ENCODE peak calls at places on chromosomes 12 and 14, in seven cellular contexts. F, J, R, L, O, X and H are unnamed samples.
A peak's percentile ranks its signal among the peaks of the same experiment; 100 is the strongest.

GRCh38 chr14:37090026-37090425 is 82.4 kb downstream of the SLC25A21 start:
- DNase-seq in R (no peak), X (no peak), O (no peak), J (no peak), L (peak; percentile 7), F (no peak), H (no peak)

GRCh38 chr12:11535127-11535526 is 114.3 kb upstream of the ETV6 start:
- DNase-seq in O (no peak), J (no peak), X (no peak), R (no peak), F (no peak), L (no peak), H (no peak)

GRCh38 chr14:23402296-23403138 is 5.6 kb downstream of the MYH6 start:
- DNase-seq in X (no peak), O (peak; percentile 31), J (no peak), L (peak; percentile 13), F (peak; percentile 26), R (no peak), H (no peak)

GRCh38 chr14:89359477-89360222 is 57.4 kb downstream of the FOXN3 start:
- DNase-seq in L (peak; percentile 22), R (no peak), X (no peak), F (no peak), J (no peak), O (no peak), H (no peak)

GRCh38 chr12:76037130-76038105 is 5.8 kb upstream of the PHLDA1 start:
- DNase-seq in X (peak; percentile 34), L (peak; percentile 89), F (peak; percentile 84), R (no peak), O (peak; percentile 80), J (peak; percentile 20), H (peak; percentile 80)

GRCh38 chr14:101879212-101880015 is 85.0 kb upstream of the DYNC1H1 start:
- DNase-seq in L (no peak), O (no peak), R (no peak), X (no peak), F (no peak), J (no peak), H (no peak)

GRCh38 chr14:69086537-69086936 is 66.4 kb downstream of the DCAF5 start:
- DNase-seq in X (no peak), J (no peak), F (no peak), L (no peak), O (no peak), R (no peak), H (no peak)

GRCh38 chr14:104087981-104088850 is 2.7 kb downstream of the ASPG start:
- DNase-seq in F (peak; percentile 68), R (no peak), L (no peak), O (no peak), J (no peak), X (no peak), H (no peak)

GRCh38 chr14:91911474-91912032 is 35.9 kb downstream of the FBLN5 start:
- DNase-seq in R (peak; percentile 40), F (peak; percentile 56), J (no peak), O (peak; percentile 43), L (peak; percentile 72), X (peak; percentile 13), H (peak; percentile 7)

GRCh38 chr12:31008241-31008711 is 65.4 kb upstream of the DDX11 start:
- DNase-seq in F (no peak), R (no peak), J (peak; percentile 43), O (no peak), L (no peak), X (no peak), H (no peak)

GRCh38 chr14:71507681-71508080 is 424.5 kb upstream of the RGS6 start:
- DNase-seq in F (no peak), X (no peak), O (no peak), J (no peak), R (no peak), L (no peak), H (no peak)

GRCh38 chr14:103315368-103315911 is 18.6 kb upstream of the EIF5 start:
- DNase-seq in F (peak; percentile 60), R (no peak), J (no peak), L (peak; percentile 92), X (no peak), O (peak; percentile 78), H (no peak)

GRCh38 chr12:70695361-70696023 is 58.3 kb upstream of the PTPRB start:
- DNase-seq in R (no peak), F (peak; percentile 27), J (no peak), X (no peak), L (no peak), O (peak; percentile 51), H (no peak)

GRCh38 chr12:12975322-12976077 is 23.5 kb upstream of the GPRC5D start:
- DNase-seq in L (peak; percentile 79), J (peak; percentile 66), R (peak; percentile 29), O (peak; percentile 45), F (no peak), X (no peak), H (peak; percentile 75)

GRCh38 chr12:104686196-104686595 is 229.4 kb downstream of the CHST11 start:
- DNase-seq in R (no peak), O (no peak), L (peak; percentile 68), X (no peak), F (no peak), J (no peak), H (no peak)

GRCh38 chr14:66540038-66540437 is 32.1 kb downstream of the GPHN start:
- DNase-seq in R (no peak), L (no peak), F (no peak), J (no peak), X (no peak), O (no peak), H (no peak)

GRCh38 chr12:32603071-32603470 is 76.0 kb upstream of the DNM1L start:
- DNase-seq in J (no peak), F (no peak), O (no peak), L (no peak), X (no peak), R (no peak), H (no peak)

GRCh38 chr14:105475269-105475915 is 771 bp downstream of the CRIP2 start:
- DNase-seq in J (no peak), R (no peak), O (no peak), L (peak; percentile 77), F (no peak), X (no peak), H (no peak)

GRCh38 chr14:105473033-105473676 is 1.5 kb upstream of the CRIP2 start:
- DNase-seq in X (no peak), L (no peak), F (no peak), R (no peak), J (peak; percentile 66), O (no peak), H (no peak)

GRCh38 chr14:105473677-105474477 is 744 bp upstream of the CRIP2 start:
- DNase-seq in J (peak; percentile 90), L (peak; percentile 90), O (peak; percentile 78), X (no peak), R (peak; percentile 66), F (peak; percentile 94), H (no peak)

GRCh38 chr14:105475916-105476845 is 1.6 kb downstream of the CRIP2 start:
- DNase-seq in F (no peak), X (no peak), L (peak; percentile 72), O (no peak), R (no peak), J (no peak), H (no peak)

GRCh38 chr14:105474478-105475268 is at the start of gene CRIP2:
- DNase-seq in O (peak; percentile 29), L (peak; percentile 83), F (peak; percentile 83), J (peak; percentile 68), X (no peak), R (no peak), H (no peak)
- TF ChIP-seq EZH2 in O (no peak), L (no peak), F (no peak), J (no peak), X (no peak), R (no peak), H (no peak)

DNA sequence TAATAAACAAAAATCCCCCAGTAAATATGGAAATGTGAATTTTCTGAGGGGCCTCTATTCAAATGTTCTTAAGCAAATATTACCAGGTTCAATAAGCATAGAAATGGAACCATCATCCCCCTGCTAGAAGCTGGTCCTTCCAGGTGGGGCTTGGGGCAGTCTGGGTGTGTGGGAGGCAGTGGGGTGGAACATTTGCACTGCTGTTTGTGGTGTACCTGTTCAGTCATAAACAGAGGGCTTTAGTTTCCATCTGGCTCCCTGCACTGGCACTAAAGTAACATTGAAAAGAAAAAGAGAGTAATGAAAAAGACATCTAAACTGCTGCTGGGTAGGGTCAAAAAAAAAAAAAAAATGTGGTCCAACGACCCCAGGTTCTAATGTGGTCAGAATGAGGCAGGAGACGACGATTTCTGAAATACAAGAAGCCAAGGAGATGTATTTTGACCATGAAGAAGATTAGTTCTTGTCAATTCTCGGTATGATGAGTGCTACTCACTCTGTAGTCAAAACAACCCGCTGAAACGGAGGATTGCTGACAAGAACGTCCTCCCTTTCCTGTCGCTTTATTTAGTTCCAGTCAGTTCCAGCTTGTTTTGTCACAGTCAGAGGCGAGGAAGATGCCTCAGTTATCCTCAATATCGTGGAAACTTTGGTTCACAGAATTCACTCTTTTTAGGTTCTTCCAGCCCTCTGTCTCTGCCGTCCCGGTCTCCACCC is 44.2 kb upstream of the MANSC4 start:
- DNase-seq in R (no peak), J (no peak), O (peak; percentile 28), L (no peak), F (no peak), X (peak; percentile 60), H (peak; percentile 27)
- H3K4me2 ChIP-seq in R (no peak overlapping the region), J (no peak overlapping the region), O (peak overlapping the region; percentile 48), L (no peak overlapping the region), F (no peak overlapping the region), X (peak overlapping the region; percentile 94), H (peak overlapping the region; percentile 19)

DNA sequence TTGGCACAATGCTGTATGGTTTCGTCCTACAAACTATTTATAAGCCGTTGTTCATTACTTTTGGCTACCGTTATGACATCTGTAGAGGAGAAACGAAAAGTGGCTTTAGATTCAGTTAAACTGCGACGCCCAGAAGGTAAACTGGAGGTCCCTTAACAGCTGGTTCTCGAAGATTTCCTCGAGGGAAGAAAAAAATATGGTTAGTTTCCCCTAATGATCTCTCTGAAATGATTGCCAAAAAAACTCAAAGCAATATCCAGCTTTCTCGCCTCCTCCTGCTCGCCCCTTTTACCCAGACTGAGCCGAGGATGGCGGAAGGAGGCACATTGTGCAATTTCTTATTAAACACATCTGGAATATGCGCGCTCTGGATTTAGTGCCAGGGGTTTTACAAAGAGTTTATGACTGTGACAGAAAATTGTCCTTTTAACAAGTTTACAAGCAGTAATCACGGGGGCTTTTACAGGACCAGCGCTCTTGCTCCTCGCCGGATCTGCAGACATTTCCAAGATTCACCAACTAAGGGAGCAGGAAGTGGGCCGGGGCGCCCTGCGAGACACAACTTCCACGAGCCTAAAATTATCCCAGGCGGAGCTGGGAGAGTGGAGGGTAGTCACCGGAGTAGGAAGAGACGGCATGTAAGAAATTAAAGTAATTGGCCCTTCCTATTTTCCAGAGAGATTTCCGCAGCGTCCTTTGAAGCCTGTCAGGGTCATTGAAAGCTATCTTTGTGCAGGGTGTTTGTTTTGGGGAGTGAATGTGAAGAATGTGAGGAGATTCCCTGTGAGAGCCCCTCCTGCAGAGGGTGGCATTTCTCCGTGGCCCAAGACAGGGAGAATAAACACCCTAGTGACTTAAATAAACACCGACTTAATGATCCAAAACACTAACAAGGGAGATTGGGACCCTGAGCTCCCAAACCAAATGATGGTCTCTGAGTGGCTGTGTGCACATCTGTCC is 5.6 kb downstream of the SIX1 start:
- DNase-seq in L (peak; percentile 78), R (no peak), X (no peak), F (peak; percentile 16), O (no peak), J (no peak), H (no peak)
- H2AFZ ChIP-seq in L (peak overlapping the region; percentile 79), R (no peak overlapping the region), X (no peak overlapping the region), F (no peak overlapping the region), O (no peak overlapping the region), J (no peak overlapping the region), H (no peak overlapping the region)

GRCh38 chr12:95944108-95944704 is 1.1 kb downstream of the AMDHD1 start:
- DNase-seq in O (no peak), F (no peak), R (no peak), X (no peak), L (peak; percentile 0), J (no peak), H (no peak)
- TF ChIP-seq EZH2 in O (no peak), F (no peak), R (no peak), X (no peak), L (no peak), J (no peak), H (no peak)

GRCh38 chr12:89574736-89575208 is 48.9 kb upstream of the POC1B start:
- DNase-seq in J (no peak), L (peak; percentile 84), O (peak; percentile 89), F (peak; percentile 28), X (no peak), R (no peak), H (no peak)
- H3K4me2 ChIP-seq in J (no peak overlapping the region), L (peak overlapping the region; percentile 71), O (peak overlapping the region; percentile 64), F (no peak overlapping the region), X (no peak overlapping the region), R (no peak overlapping the region), H (no peak overlapping the region)